ENCODE peak calls at places on chromosomes 11 and 22, in four cellular contexts. One of them, this sample, is unnamed.

GRCh38 chr22:40414306-40414705 is 43.9 kb downstream of the SGSM3 start:
- DNase-seq in foreskin melanocyte: no peak
- DNase-seq in hippocampal formation: peak
- DNase-seq in fibroblast of pulmonary artery: no peak
- DNase-seq in this sample: no peak

GRCh38 chr11:133228406-133229330 is 303.6 kb downstream of the OPCML start:
- DNase-seq in foreskin melanocyte: no peak
- DNase-seq in hippocampal formation: no peak
- DNase-seq in fibroblast of pulmonary artery: no peak
- DNase-seq in this sample: peak

GRCh38 chr11:69647761-69648497 is 7.0 kb downstream of the CCND1 start:
- DNase-seq in foreskin melanocyte: no peak
- DNase-seq in hippocampal formation: no peak
- DNase-seq in fibroblast of pulmonary artery: no peak
- DNase-seq in this sample: no peak

GRCh38 chr11:124481365-124482323 is 36.1 kb upstream of the OR8B8 start:
- DNase-seq in foreskin melanocyte: no peak
- DNase-seq in fibroblast of pulmonary artery: peak
- DNase-seq in hippocampal formation: no peak
- DNase-seq in this sample: no peak

GRCh38 chr11:66950113-66950535 is 8.1 kb downstream of the PC start:
- DNase-seq in fibroblast of pulmonary artery: peak
- DNase-seq in hippocampal formation: no peak
- DNase-seq in foreskin melanocyte: no peak
- DNase-seq in this sample: no peak

GRCh38 chr11:1473011-1473628 is 13.5 kb downstream of the MOB2 start:
- DNase-seq in foreskin melanocyte: no peak
- DNase-seq in fibroblast of pulmonary artery: no peak
- DNase-seq in hippocampal formation: no peak
- DNase-seq in this sample: no peak

GRCh38 chr11:92443109-92443508 is 218.5 kb downstream of the FAT3 start:
- DNase-seq in hippocampal formation: no peak
- DNase-seq in foreskin melanocyte: no peak
- DNase-seq in fibroblast of pulmonary artery: no peak
- DNase-seq in this sample: no peak

GRCh38 chr22:28181332-28181731 is 262.3 kb upstream of the PITPNB start:
- DNase-seq in fibroblast of pulmonary artery: peak
- DNase-seq in foreskin melanocyte: no peak
- DNase-seq in hippocampal formation: no peak
- DNase-seq in this sample: no peak

GRCh38 chr11:7637447-7638157 is 35.7 kb downstream of the CYB5R2 start:
- DNase-seq in hippocampal formation: no peak
- DNase-seq in foreskin melanocyte: no peak
- DNase-seq in fibroblast of pulmonary artery: peak
- DNase-seq in this sample: no peak

GRCh38 chr11:20596629-20597129 is 2.7 kb upstream of the SLC6A5 start:
- DNase-seq in fibroblast of pulmonary artery: no peak
- DNase-seq in foreskin melanocyte: peak
- DNase-seq in hippocampal formation: no peak
- DNase-seq in this sample: no peak

This sample was measured in pancreas.